ENCODE peak calls at places on chromosomes 2 and 18, in nine cellular contexts. Q, U, Z, P, H, J, O, T and V are unnamed samples.

GRCh38 chr2:46412010-46412409 is 67.4 kb upstream of the TMEM247 start:
- DNase-seq in T (no peak), Z (no peak), Q (no peak), J (no peak), O (no peak), U (no peak), H (no peak), P (no peak), V (no peak)

GRCh38 chr2:41942278-41942677 is 105.5 kb upstream of the PKDCC start:
- DNase-seq in Q (no peak), O (no peak), J (no peak), H (no peak), T (no peak), P (no peak), U (no peak), Z (no peak), V (no peak)

GRCh38 chr2:187500585-187501359 is 52.7 kb upstream of the CALCRL start:
- DNase-seq in O (peak), Q (no peak), U (peak), Z (no peak), H (peak), P (no peak), J (no peak), T (peak), V (peak)

GRCh38 chr2:149005471-149006077 is 32.9 kb upstream of the LYPD6B start:
- DNase-seq in J (no peak), H (no peak), P (no peak), Q (no peak), O (no peak), T (no peak), Z (no peak), U (peak), V (no peak)

GRCh38 chr2:201450910-201451329 is 338 bp downstream of the TRAK2 start:
- DNase-seq in H (no peak), Z (no peak), P (no peak), T (no peak), Q (no peak), U (peak), J (no peak), O (no peak), V (peak)

GRCh38 chr2:61707984-61708852 is 145.6 kb downstream of the FAM161A start:
- DNase-seq in Z (no peak), O (peak), T (peak), P (no peak), U (peak), J (no peak), H (no peak), Q (no peak), V (peak)

GRCh38 chr2:236366406-236366805 is 102.2 kb upstream of the ASB18 start:
- DNase-seq in H (peak), J (no peak), U (no peak), T (no peak), P (no peak), Q (no peak), O (no peak), Z (no peak), V (no peak)

GRCh38 chr2:30208453-30208852 is 22.9 kb upstream of the LBH start:
- DNase-seq in T (peak), O (peak), U (peak), H (peak), J (peak), P (peak), Q (peak), Z (peak), V (peak)

GRCh38 chr18:13474336-13474735 is 252.0 kb downstream of the FAM210A start:
- DNase-seq in U (no peak), T (no peak), Q (no peak), O (no peak), J (no peak), P (no peak), Z (no peak), H (no peak), V (no peak)

GRCh38 chr2:191051825-191052778 is 38.1 kb upstream of the STAT1 start:
- DNase-seq in P (peak), Q (no peak), Z (no peak), H (peak), J (no peak), T (no peak), U (peak), O (peak), V (peak)

GRCh38 chr2:159028776-159029175 is 60.3 kb downstream of the TANC1 start:
- DNase-seq in O (no peak), Q (no peak), U (no peak), P (no peak), Z (no peak), T (no peak), J (no peak), H (no peak), V (no peak)

GRCh38 chr2:231932711-231932970 is 6.4 kb upstream of the NPPC start:
- DNase-seq in Q (no peak), P (no peak), Z (no peak), O (no peak), J (no peak), T (no peak), U (no peak), H (no peak), V (no peak)

GRCh38 chr18:78596794-78597193 is 382.8 kb upstream of the SALL3 start:
- DNase-seq in Q (no peak), J (no peak), H (no peak), O (no peak), U (no peak), Z (no peak), P (peak), T (no peak), V (no peak)

GRCh38 chr2:162184796-162185195 is 32.7 kb upstream of the GCG start:
- DNase-seq in P (no peak), J (no peak), U (no peak), O (no peak), Q (no peak), H (no peak), T (no peak), Z (no peak), V (peak)

GRCh38 chr2:136665741-136666140 is 99.6 kb upstream of the THSD7B start:
- DNase-seq in O (no peak), J (no peak), T (no peak), Q (no peak), H (no peak), U (no peak), Z (no peak), P (no peak), V (no peak)

GRCh38 chr2:43790118-43790517 is 16.3 kb downstream of the DYNC2LI1 start:
- DNase-seq in P (no peak), Z (no peak), Q (no peak), O (no peak), U (no peak), T (no peak), J (no peak), H (no peak), V (no peak)

GRCh38 chr2:44770221-44771187 is 171.0 kb upstream of the SIX3 start:
- DNase-seq in H (peak), J (no peak), Q (no peak), Z (no peak), U (peak), T (no peak), P (no peak), O (no peak), V (no peak)

GRCh38 chr2:127449898-127450297 is 31.7 kb downstream of the PROC start:
- DNase-seq in O (no peak), T (no peak), J (no peak), U (no peak), H (no peak), P (no peak), Z (no peak), Q (no peak), V (no peak)

GRCh38 chr2:70328921-70329561 is 27.2 kb upstream of the FAM136A start:
- DNase-seq in U (peak), P (no peak), Z (peak), T (peak), O (peak), H (no peak), Q (no peak), J (no peak), V (peak)

GRCh38 chr2:205474746-205475145 is 207.6 kb upstream of the NRP2 start:
- DNase-seq in O (no peak), T (no peak), Z (no peak), U (no peak), Q (no peak), J (no peak), H (no peak), P (no peak), V (no peak)

GRCh38 chr2:100964222-100964621 is 37.9 kb upstream of the RPL31 start:
- DNase-seq in O (no peak), J (no peak), T (no peak), P (no peak), H (no peak), Q (no peak), Z (no peak), U (no peak), V (no peak)

GRCh38 chr2:226048625-226049024 is 649.1 kb downstream of the NYAP2 start:
- DNase-seq in Q (no peak), U (no peak), O (peak), Z (no peak), H (no peak), P (no peak), J (no peak), T (peak), V (peak)

GRCh38 chr18:61901334-61901986 is 8.7 kb upstream of the RNF152 start:
- DNase-seq in U (peak), P (peak), H (peak), Z (peak), T (peak), O (peak), J (no peak), Q (peak), V (peak)

GRCh38 chr2:63047193-63047533 is 3.5 kb upstream of the OTX1 start:
- DNase-seq in J (no peak), T (no peak), P (peak), U (no peak), Z (no peak), Q (no peak), O (no peak), H (no peak), V (no peak)

GRCh38 chr2:172234716-172235661 is 132.3 kb upstream of the DLX2 start:
- DNase-seq in O (no peak), T (no peak), Z (no peak), U (peak), H (peak), P (peak), Q (peak), J (no peak), V (peak)

GRCh38 chr2:216618785-216619184 is 14.4 kb upstream of the IGFBP2 start:
- DNase-seq in T (no peak), Z (no peak), J (no peak), Q (no peak), O (no peak), U (no peak), P (no peak), H (no peak), V (no peak)

GRCh38 chr2:23497063-23497462 is 112.1 kb downstream of the KLHL29 start:
- DNase-seq in T (peak), U (no peak), Q (no peak), O (peak), Z (no peak), P (no peak), J (no peak), H (peak), V (no peak)

GRCh38 chr18:63315879-63316278 is 3.7 kb downstream of the BCL2 start:
- DNase-seq in J (no peak), U (no peak), H (no peak), Q (no peak), O (no peak), T (no peak), Z (no peak), P (no peak), V (no peak)

GRCh38 chr18:7370812-7371211 is 139.9 kb downstream of the LRRC30 start:
- DNase-seq in O (no peak), P (no peak), Z (peak), J (no peak), H (peak), U (no peak), Q (no peak), T (no peak), V (no peak)

GRCh38 chr2:204486855-204487254 is 58.4 kb upstream of the PARD3B start:
- DNase-seq in O (peak), U (no peak), Z (no peak), P (no peak), Q (no peak), H (no peak), T (no peak), J (no peak), V (no peak)

GRCh38 chr2:28408764-28409599 is 16.3 kb downstream of the FOSL2 start:
- DNase-seq in P (no peak), J (no peak), Q (peak), H (no peak), Z (peak), U (no peak), T (peak), O (peak), V (peak)

GRCh38 chr2:29844713-29845320 is 76.6 kb downstream of the ALK start:
- DNase-seq in O (peak), Q (no peak), U (no peak), H (no peak), Z (no peak), T (no peak), J (no peak), P (no peak), V (no peak)

GRCh38 chr18:54392621-54393023 is 34.9 kb downstream of the C18orf54 start:
- DNase-seq in J (no peak), H (peak), U (peak), O (peak), T (no peak), Z (no peak), P (peak), Q (no peak), V (peak)

GRCh38 chr2:158598856-158599517 is 142.2 kb downstream of the PKP4 start:
- DNase-seq in Z (no peak), Q (no peak), T (no peak), O (peak), U (peak), P (no peak), J (no peak), H (no peak), V (peak)

GRCh38 chr2:196341318-196341841 is 170.0 kb upstream of the STK17B start:
- DNase-seq in Q (no peak), T (no peak), O (no peak), U (no peak), P (no peak), J (no peak), H (no peak), Z (no peak), V (no peak)

GRCh38 chr2:200968735-200969134 is 5.3 kb upstream of the ORC2 start:
- DNase-seq in U (no peak), P (no peak), H (peak), Q (no peak), J (no peak), T (no peak), O (no peak), Z (no peak), V (no peak)

GRCh38 chr2:227317834-227318233 is 7.2 kb upstream of the MFF start:
- DNase-seq in Z (no peak), O (no peak), Q (no peak), H (no peak), T (no peak), J (no peak), P (no peak), U (no peak), V (no peak)